ENCODE peak calls at places on chromosome 7, in six cellular contexts. I, N, K, R, V and P are unnamed samples.

GRCh38 chr7:27277628-27278027 is 35.0 kb downstream of the EVX1 start:
- DNase-seq in V (peak), I (no peak), R (peak), N (no peak), K (no peak), P (peak)

GRCh38 chr7:70719120-70719519 is 412.8 kb upstream of the GALNT17 start:
- DNase-seq in V (no peak), I (no peak), N (no peak), K (no peak), R (no peak), P (no peak)

GRCh38 chr7:154167807-154168206 is 115.6 kb downstream of the DPP6 start:
- DNase-seq in K (no peak), N (no peak), R (no peak), I (no peak), V (no peak), P (no peak)

GRCh38 chr7:134703781-134704180 is 57.1 kb downstream of the BPGM start:
- DNase-seq in I (peak), K (peak), N (no peak), V (no peak), R (peak), P (no peak)

GRCh38 chr7:98293265-98293664 is 11.8 kb downstream of the BRI3 start:
- DNase-seq in I (no peak), V (no peak), K (no peak), R (no peak), N (no peak), P (no peak)

GRCh38 chr7:93232673-93233018 is 480 bp downstream of the VPS50 start:
- DNase-seq in K (no peak), N (no peak), V (no peak), R (no peak), I (no peak), P (no peak)

GRCh38 chr7:95915731-95916130 is 143.4 kb downstream of the DYNC1I1 start:
- DNase-seq in R (no peak), N (no peak), I (no peak), K (no peak), V (no peak), P (no peak)

GRCh38 chr7:108138911-108139310 is 8.8 kb upstream of the LAMB4 start:
- DNase-seq in K (no peak), I (no peak), R (no peak), V (no peak), N (no peak), P (no peak)

GRCh38 chr7:28800150-28800549 is 158.0 kb downstream of the TRIL start:
- DNase-seq in R (no peak), V (no peak), I (peak), N (no peak), K (no peak), P (no peak)

GRCh38 chr7:5594616-5595544 is 171.2 kb upstream of the TNRC18 start:
- DNase-seq in K (no peak), N (peak), R (no peak), V (no peak), I (no peak), P (no peak)

GRCh38 chr7:5595545-5596045 is 172.0 kb upstream of the TNRC18 start:
- DNase-seq in V (no peak), K (no peak), R (no peak), I (no peak), N (no peak), P (no peak)

GRCh38 chr7:5589819-5590595 is 166.4 kb upstream of the TNRC18 start:
- DNase-seq in K (no peak), N (peak), I (no peak), R (no peak), V (no peak), P (no peak)

GRCh38 chr7:5590596-5591546 is 167.2 kb upstream of the TNRC18 start:
- DNase-seq in N (no peak), I (no peak), K (no peak), R (no peak), V (no peak), P (no peak)

GRCh38 chr7:5591547-5591899 is 167.9 kb upstream of the TNRC18 start:
- DNase-seq in R (peak), V (no peak), N (peak), K (no peak), I (no peak), P (peak)
- TF ChIP-seq POLR2AphosphoS5 in R (no peak), V (peak), N (no peak), K (no peak), I (no peak), P (no peak)

GRCh38 chr7:103877565-103877964 is 111.9 kb downstream of the RELN start:
- DNase-seq in V (no peak), R (no peak), N (no peak), I (no peak), K (no peak), P (no peak)
- TF ChIP-seq CTCF in V (no peak), R (no peak), N (no peak), I (no peak), K (no peak), P (no peak)

DNA sequence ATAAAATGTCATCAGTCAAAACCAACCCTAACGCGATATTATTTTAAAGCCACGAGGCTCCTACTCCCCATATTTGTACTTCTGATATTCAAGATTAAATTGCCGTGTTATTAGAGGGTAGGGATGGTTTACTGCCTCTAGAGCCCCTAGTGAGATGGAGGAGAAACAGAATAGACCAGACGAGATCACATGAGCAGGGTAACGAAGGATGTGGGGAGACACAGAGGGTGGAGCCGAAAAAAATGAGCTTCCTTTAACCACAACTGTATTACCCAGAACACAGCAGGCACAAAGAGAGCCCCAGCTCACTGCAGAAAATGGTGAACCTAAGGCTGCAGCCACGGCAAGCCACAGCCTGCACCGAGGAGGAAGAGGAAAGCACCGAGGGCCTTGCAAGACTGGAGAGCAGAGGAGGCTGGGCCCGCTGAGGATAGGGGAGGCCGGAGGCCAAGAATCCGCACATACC is 14.3 kb downstream of the ZC3HAV1 start:
- DNase-seq in I (no peak), R (no peak), N (no peak), V (no peak), K (no peak), P (no peak)
- TF ChIP-seq POLR2A in I (no peak), R (no peak), N (no peak), V (no peak), K (no peak), P (no peak)

GRCh38 chr7:30363778-30364563 is 79.6 kb downstream of the ZNRF2 start:
- DNase-seq in K (no peak), N (no peak), R (no peak), V (no peak), I (no peak), P (no peak)
- TF ChIP-seq POLR2AphosphoS5 in K (no peak), N (no peak), R (no peak), V (no peak), I (no peak), P (no peak)

GRCh38 chr7:105934577-105935185 is 28.4 kb upstream of the CDHR3 start:
- DNase-seq in K (no peak), R (peak), I (no peak), V (peak), N (no peak), P (peak)
- TF ChIP-seq CTCF in K (no peak), R (peak), I (no peak), V (peak), N (peak), P (peak)

GRCh38 chr7:3194501-3195141 is 106.4 kb upstream of the SDK1 start:
- DNase-seq in N (peak), V (no peak), K (no peak), R (peak), I (no peak), P (no peak)
- TF ChIP-seq POLR2A in N (no peak), V (no peak), K (no peak), R (no peak), I (no peak), P (no peak)

DNA sequence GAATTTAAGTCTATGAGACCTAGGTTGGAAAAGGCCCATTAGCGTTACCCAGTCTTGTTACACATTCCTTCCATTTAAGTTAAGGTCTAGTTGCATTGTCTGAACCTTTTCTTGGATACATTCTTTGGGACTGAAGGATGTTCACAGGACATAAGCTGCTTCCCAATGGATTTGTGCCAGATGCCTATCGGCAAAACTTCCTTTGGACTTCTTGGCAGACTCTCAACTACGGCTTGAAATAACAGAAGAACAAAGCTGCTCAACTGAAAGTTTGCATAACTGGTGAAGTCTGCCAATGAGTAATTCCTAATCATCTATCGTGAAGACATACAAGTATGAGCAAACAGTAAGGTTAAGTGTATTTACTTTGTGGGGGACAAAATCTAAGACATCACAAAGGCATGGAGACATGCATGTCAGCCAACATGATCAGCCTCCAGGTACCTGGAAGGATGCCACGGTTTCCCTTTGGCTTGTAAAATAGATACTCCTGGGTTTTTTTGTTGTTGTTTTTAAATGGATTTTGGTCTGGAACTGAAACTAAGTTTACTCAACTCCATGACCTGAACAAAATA is 35.4 kb downstream of the MALSU1 start:
- DNase-seq in V (peak), R (peak), N (no peak), K (no peak), I (no peak), P (peak)
- TF ChIP-seq POLR2AphosphoS5 in V (peak), R (no peak), N (peak), K (no peak), I (no peak), P (peak)

GRCh38 chr7:31458203-31458602 is 55.7 kb upstream of the ITPRID1 start:
- DNase-seq in I (no peak), R (no peak), V (no peak), N (no peak), K (no peak), P (no peak)
- TF ChIP-seq CTCF in I (no peak), R (no peak), V (no peak), N (no peak), K (no peak), P (no peak)

DNA sequence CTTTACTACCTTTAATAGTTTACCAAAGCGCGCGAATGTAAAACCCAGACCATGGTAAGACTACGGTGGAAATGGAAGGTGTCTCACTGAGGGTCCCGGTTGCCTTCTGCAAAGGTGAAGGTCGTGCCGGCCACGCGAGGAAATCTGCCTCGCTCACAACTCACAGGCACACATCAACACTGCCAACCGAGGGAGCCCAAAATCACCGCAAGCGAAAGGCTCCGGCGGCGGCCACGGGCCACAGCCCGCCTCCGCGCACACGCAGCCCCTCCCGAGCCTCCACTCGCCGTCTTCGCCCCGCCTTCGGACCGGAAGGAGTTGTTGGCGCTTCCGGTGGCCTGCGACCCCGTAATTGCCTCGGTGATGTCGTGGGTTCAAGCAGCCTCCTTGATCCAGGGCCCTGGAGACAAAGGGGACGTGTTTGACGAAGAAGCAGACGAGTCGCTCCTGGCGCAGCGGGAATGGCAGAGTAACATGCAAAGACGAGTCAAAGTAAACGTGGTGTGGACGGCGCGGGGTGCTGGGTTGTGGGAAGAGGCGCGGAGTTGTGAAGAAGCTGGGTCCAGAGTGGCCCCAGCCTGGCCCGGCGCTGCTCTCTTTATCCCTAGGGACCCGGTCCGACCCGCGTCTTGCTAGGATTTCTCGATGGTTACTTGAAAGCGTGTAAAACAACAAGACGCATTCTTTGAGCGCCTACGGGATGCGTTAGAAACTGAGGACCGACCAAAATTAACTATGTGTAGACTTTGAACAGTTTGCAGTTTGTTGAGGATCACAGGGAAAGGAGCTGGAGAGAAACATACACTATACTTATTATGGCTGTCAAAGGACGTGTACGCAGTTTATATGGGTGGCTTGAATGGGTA is at the start of gene YAE1:
- DNase-seq in R (peak), N (peak), V (peak), I (peak), K (no peak), P (peak)
- TF ChIP-seq POLR2A in R (peak), N (no peak), V (peak), I (peak), K (no peak), P (peak)

DNA sequence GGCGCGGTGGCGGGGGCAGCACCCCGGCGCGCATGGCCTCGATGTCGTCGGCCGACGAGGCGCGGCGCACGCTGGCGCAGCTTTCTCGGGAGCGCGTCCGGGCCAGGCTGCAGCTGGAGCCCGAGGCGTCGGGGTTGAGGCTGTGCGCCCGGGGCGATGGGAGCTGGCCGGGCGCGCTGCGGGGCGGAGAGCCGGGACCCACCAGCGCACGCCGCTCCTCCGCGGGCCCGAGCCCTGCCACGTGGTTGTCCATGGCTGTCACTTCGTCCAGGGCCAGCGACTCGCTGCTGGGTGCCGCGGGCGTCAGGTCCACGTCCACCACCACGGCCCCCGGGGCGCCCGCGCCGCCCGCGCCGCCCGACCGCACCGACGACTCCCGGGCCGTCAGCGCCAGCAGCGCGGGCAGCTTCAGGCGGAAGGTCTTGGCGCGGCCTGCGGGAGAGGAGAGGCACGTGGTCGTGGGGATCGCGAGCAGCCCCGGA is 20.0 kb downstream of the KCNH2 start:
- DNase-seq in N (peak), I (no peak), K (no peak), R (no peak), V (no peak), P (no peak)
- TF ChIP-seq POLR2AphosphoS5 in N (no peak), I (no peak), K (no peak), R (no peak), V (no peak), P (no peak)